ENCODE peak calls at places on chromosomes 12 and 14, in seven cellular contexts. One of them, this sample, is unnamed.

GRCh38 chr14:59630281-59630963 is 53.8 kb upstream of the CCDC175 start:
- DNase-seq in lower leg skin: no peak
- DNase-seq in hippocampal formation: no peak
- DNase-seq in BJ: no peak
- DNase-seq in activated T-cell treated with anti-CD3 and anti-CD28 coated beads for 1 hour: no peak
- DNase-seq in testis: peak; percentile 43
- DNase-seq in EL: peak; percentile 2
- DNase-seq in this sample: no peak

GRCh38 chr12:105226219-105226618 is 9.8 kb downstream of the APPL2 start:
- DNase-seq in testis: peak; percentile 90
- DNase-seq in lower leg skin: peak; percentile 94
- DNase-seq in activated T-cell treated with anti-CD3 and anti-CD28 coated beads for 1 hour: no peak
- DNase-seq in BJ: peak; percentile 95
- DNase-seq in hippocampal formation: peak; percentile 83
- DNase-seq in EL: peak; percentile 97
- DNase-seq in this sample: no peak

GRCh38 chr14:21993070-21993469 is 319.5 kb upstream of the OR4E1 start:
- DNase-seq in testis: no peak
- DNase-seq in lower leg skin: no peak
- DNase-seq in hippocampal formation: no peak
- DNase-seq in BJ: no peak
- DNase-seq in activated T-cell treated with anti-CD3 and anti-CD28 coated beads for 1 hour: no peak
- DNase-seq in EL: no peak
- DNase-seq in this sample: no peak

GRCh38 chr12:121009744-121010143 is 6.5 kb downstream of the C12orf43 start:
- DNase-seq in EL: peak; percentile 39
- DNase-seq in lower leg skin: no peak
- DNase-seq in BJ: no peak
- DNase-seq in hippocampal formation: peak; percentile 0
- DNase-seq in activated T-cell treated with anti-CD3 and anti-CD28 coated beads for 1 hour: no peak
- DNase-seq in testis: peak; percentile 59
- DNase-seq in this sample: no peak

GRCh38 chr14:22766457-22767322 is at the start of gene OXA1L:
- DNase-seq in testis: peak; percentile 98
- DNase-seq in lower leg skin: peak; percentile 99
- DNase-seq in hippocampal formation: peak; percentile 94
- DNase-seq in EL: peak; percentile 99
- DNase-seq in BJ: peak; percentile 84
- DNase-seq in activated T-cell treated with anti-CD3 and anti-CD28 coated beads for 1 hour: peak; percentile 93
- DNase-seq in this sample: peak; percentile 99

GRCh38 chr14:94961761-94962575 is 192.1 kb upstream of the GSC start:
- DNase-seq in lower leg skin: peak; percentile 76
- DNase-seq in BJ: no peak
- DNase-seq in testis: no peak
- DNase-seq in activated T-cell treated with anti-CD3 and anti-CD28 coated beads for 1 hour: no peak
- DNase-seq in EL: no peak
- DNase-seq in hippocampal formation: no peak
- DNase-seq in this sample: peak; percentile 89

GRCh38 chr12:96986883-96987523 is 79.9 kb downstream of the NEDD1 start:
- DNase-seq in EL: peak; percentile 30
- DNase-seq in BJ: no peak
- DNase-seq in hippocampal formation: peak; percentile 56
- DNase-seq in lower leg skin: no peak
- DNase-seq in testis: no peak
- DNase-seq in activated T-cell treated with anti-CD3 and anti-CD28 coated beads for 1 hour: no peak
- DNase-seq in this sample: no peak

GRCh38 chr12:110543252-110543959 is 39.7 kb downstream of the PPTC7 start:
- DNase-seq in EL: no peak
- DNase-seq in testis: peak; percentile 97
- DNase-seq in BJ: no peak
- DNase-seq in hippocampal formation: peak; percentile 13
- DNase-seq in lower leg skin: peak; percentile 98
- DNase-seq in activated T-cell treated with anti-CD3 and anti-CD28 coated beads for 1 hour: no peak
- DNase-seq in this sample: peak; percentile 98

GRCh38 chr12:1839464-1839863 is 19.1 kb downstream of the LRTM2 start:
- DNase-seq in hippocampal formation: no peak
- DNase-seq in EL: no peak
- DNase-seq in BJ: no peak
- DNase-seq in testis: no peak
- DNase-seq in lower leg skin: no peak
- DNase-seq in activated T-cell treated with anti-CD3 and anti-CD28 coated beads for 1 hour: no peak
- DNase-seq in this sample: no peak

GRCh38 chr14:37697489-37698121 is 102.2 kb downstream of the TTC6 start:
- DNase-seq in lower leg skin: no peak
- DNase-seq in hippocampal formation: no peak
- DNase-seq in activated T-cell treated with anti-CD3 and anti-CD28 coated beads for 1 hour: no peak
- DNase-seq in testis: no peak
- DNase-seq in BJ: peak; percentile 54
- DNase-seq in EL: peak; percentile 81
- DNase-seq in this sample: no peak

This sample was measured in esophagus muscularis mucosa.